ENCODE peak calls at places on chromosomes 7 and 10, in eight cellular contexts. F is HCT116, P is HepG2, A is upper lobe of left lung, I is GM23338, X is Panc1, W is K562, E is GM12878. S is an unnamed sample.

GRCh38 chr7:128869944-128870285 is 7.3 kb downstream of the ATP6V1F start:
- ATAC-seq in F (no peak), P (peak), A (no peak), X (peak), I (peak), E (peak), W (no peak), S (no peak)

GRCh38 chr10:86956841-86957448 is 470 bp downstream of the MMRN2 start:
- ATAC-seq in X (no peak), I (no peak), P (no peak), W (no peak), E (no peak), A (no peak), F (no peak), S (no peak)

GRCh38 chr7:80312139-80312661 is 177.6 kb downstream of the GNAI1 start:
- ATAC-seq in A (peak), W (no peak), E (no peak), P (peak), F (no peak), I (no peak), X (peak), S (peak)

GRCh38 chr10:51001587-51001986 is 72.7 kb upstream of the PRKG1 start:
- ATAC-seq in F (peak), P (peak), X (peak), A (no peak), W (peak), I (peak), E (peak), S (peak)

GRCh38 chr10:87670591-87670990 is 10.9 kb downstream of the PAPSS2 start:
- ATAC-seq in X (no peak), A (no peak), P (no peak), F (no peak), I (no peak), W (no peak), E (no peak), S (no peak)

GRCh38 chr7:33716581-33717477 is 188.5 kb upstream of the BMPER start:
- ATAC-seq in E (peak), W (peak), F (peak), X (no peak), A (no peak), I (peak), P (peak), S (no peak)

GRCh38 chr10:124093076-124093773 is at the start of gene CHST15:
- ATAC-seq in F (peak), E (peak), I (peak), A (peak), P (peak), X (peak), W (no peak), S (peak)

GRCh38 chr7:75663302-75663907 is 75.3 kb downstream of the HIP1 start:
- ATAC-seq in P (no peak), W (peak), E (peak), X (no peak), I (no peak), A (no peak), F (no peak), S (no peak)

GRCh38 chr10:88131561-88132139 is 268.2 kb downstream of the PTEN start:
- ATAC-seq in E (no peak), I (peak), X (peak), P (no peak), W (no peak), A (peak), F (no peak), S (no peak)

GRCh38 chr7:159144756-159145543 is at the start of gene VIPR2:
- ATAC-seq in E (no peak), A (no peak), F (no peak), P (no peak), I (peak), X (no peak), W (no peak), S (peak)

GRCh38 chr10:27413831-27414348 is 90.2 kb upstream of the RAB18 start:
- ATAC-seq in P (no peak), E (no peak), A (no peak), W (no peak), X (peak), I (peak), F (no peak), S (peak)

GRCh38 chr10:99358101-99358500 is 28.9 kb downstream of the CNNM1 start:
- ATAC-seq in E (no peak), P (peak), F (no peak), X (no peak), A (no peak), W (no peak), I (peak), S (no peak)

GRCh38 chr10:51950996-51951392 is 251.6 kb upstream of the CSTF2T start:
- ATAC-seq in I (no peak), X (no peak), W (no peak), E (no peak), F (no peak), A (no peak), P (no peak), S (no peak)

GRCh38 chr7:116948934-116949333 is 4.4 kb upstream of the ST7 start:
- ATAC-seq in I (no peak), A (peak), W (no peak), F (no peak), E (no peak), X (no peak), P (no peak), S (no peak)

GRCh38 chr10:113914936-113915335 is 60.5 kb downstream of the NHLRC2 start:
- ATAC-seq in I (no peak), E (no peak), A (peak), X (peak), F (no peak), W (no peak), P (no peak), S (no peak)

GRCh38 chr7:135102372-135102771 is 45.5 kb upstream of the TMEM140 start:
- ATAC-seq in A (no peak), F (no peak), E (peak), W (no peak), P (no peak), X (no peak), I (no peak), S (no peak)

GRCh38 chr7:531777-532176 is 12.1 kb upstream of the PDGFA start:
- ATAC-seq in E (peak), F (no peak), W (no peak), A (no peak), X (no peak), I (no peak), P (peak), S (no peak)

GRCh38 chr7:112238852-112239610 is 32.5 kb downstream of the ZNF277 start:
- ATAC-seq in P (peak), I (peak), X (peak), E (no peak), F (peak), A (no peak), W (no peak), S (no peak)

GRCh38 chr7:6380310-6381095 is 67.3 kb downstream of the DAGLB start:
- ATAC-seq in E (peak), I (no peak), X (no peak), A (no peak), P (no peak), F (no peak), W (no peak), S (peak)

GRCh38 chr7:43634384-43634783 is 51.5 kb downstream of the STK17A start:
- ATAC-seq in A (no peak), X (no peak), F (no peak), W (no peak), P (no peak), I (no peak), E (no peak), S (no peak)

GRCh38 chr7:43631559-43631958 is 48.7 kb downstream of the STK17A start:
- ATAC-seq in A (no peak), F (no peak), W (no peak), P (no peak), X (no peak), E (peak), I (no peak), S (no peak)

GRCh38 chr7:43639858-43640491 is 57.1 kb downstream of the STK17A start:
- ATAC-seq in F (no peak), X (no peak), I (no peak), A (peak), E (no peak), P (peak), W (no peak), S (peak)

GRCh38 chr7:43637114-43637806 is 54.4 kb downstream of the STK17A start:
- ATAC-seq in I (no peak), F (no peak), P (no peak), X (no peak), A (no peak), E (no peak), W (no peak), S (no peak)

DNA sequence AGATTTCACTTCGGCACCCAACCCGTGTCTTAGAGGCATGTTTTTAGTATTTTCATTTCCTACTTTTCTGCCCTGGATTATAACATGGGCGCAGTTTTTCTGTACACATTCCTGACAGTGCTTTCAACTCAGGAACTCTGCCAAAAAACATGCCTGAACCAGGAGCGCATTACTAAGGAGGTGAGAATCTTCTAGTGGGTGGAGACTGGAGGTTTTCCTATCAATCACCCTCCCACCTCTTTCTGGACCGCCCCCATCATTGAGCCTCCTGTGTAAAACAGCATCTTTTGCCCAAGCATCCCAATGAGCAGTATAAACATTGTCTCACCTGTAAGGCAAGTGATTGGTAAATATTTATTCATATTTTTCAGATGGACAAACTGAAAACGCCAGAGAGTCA is 53.2 kb downstream of the STK17A start:
- ATAC-seq in I (no peak), P (no peak), F (peak), X (no peak), E (no peak), A (peak), W (no peak), S (peak)
- TF ChIP-seq POLR2AphosphoS5 in I (no peak), P (no peak), F (no peak), X (no peak), E (no peak), A (no peak), W (no peak), S (no peak)

DNA sequence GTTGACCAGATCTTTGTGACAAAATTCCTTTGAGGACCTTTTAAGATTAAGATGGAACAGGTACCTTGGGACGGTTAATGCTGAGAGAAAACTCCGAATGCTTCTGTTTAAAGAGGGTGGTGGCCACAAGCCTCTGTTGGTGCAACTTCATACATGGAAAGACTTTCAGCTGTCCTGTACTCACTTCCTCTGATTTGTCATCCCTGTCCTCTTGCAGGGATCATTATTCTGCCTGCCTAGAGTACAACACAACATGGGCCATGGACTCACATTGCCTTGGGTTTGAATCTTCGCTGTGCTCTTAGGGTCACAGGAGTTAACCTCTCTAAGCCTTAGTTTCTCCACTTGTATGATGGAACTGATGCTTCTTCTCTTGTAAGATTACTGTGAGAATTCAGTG is 75.1 kb downstream of the ENTPD1 start:
- ATAC-seq in W (no peak), X (no peak), F (no peak), E (peak), P (no peak), A (no peak), I (no peak), S (no peak)
- TF ChIP-seq POLR2AphosphoS5 in W (no peak), X (no peak), F (no peak), E (no peak), P (no peak), A (no peak), I (no peak), S (no peak)

DNA sequence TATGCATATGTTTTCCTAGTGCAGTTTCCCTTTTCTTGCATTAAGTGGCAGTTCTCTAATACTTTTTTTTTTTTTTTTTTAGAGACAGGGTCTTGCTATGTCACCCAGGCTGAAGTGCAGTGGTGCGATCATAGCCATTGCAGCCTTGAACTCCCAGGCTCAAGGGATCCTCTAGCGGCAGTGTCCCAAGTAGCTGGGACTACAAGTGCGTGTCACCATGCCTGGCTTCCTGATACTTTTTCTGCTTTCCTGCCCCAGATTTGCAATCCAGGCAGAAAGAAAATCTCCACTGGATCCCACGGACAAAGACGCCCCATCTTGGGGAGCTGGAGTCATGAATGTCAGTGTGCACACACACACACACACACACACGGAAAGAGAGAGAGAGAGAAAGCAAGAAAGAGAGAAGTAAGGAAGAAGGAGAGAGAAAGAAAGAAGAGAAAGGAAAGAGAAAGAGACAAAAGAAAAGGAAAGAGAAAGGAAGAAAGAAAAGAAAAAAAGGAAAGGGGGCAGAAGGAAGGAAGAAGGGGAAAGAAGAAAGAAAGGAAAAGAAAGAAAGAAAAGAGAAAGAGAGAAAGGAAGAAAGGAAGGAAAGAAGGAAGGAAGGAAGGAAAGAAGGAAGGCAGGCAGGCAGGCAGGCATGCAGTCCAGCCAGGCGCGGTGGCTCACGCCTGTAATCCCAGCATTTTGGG is 37.5 kb upstream of the OCM2 start:
- ATAC-seq in A (no peak), P (peak), F (peak), I (no peak), W (peak), X (peak), E (no peak), S (no peak)
- TF ChIP-seq POLR2AphosphoS5 in A (no peak), P (no peak), F (no peak), I (no peak), W (no peak), X (no peak), E (no peak), S (no peak)

GRCh38 chr7:157292770-157293412 is 43.9 kb upstream of the DNAJB6 start:
- ATAC-seq in E (no peak), F (no peak), X (peak), W (peak), P (peak), A (no peak), I (peak), S (no peak)
- TF ChIP-seq POLR2AphosphoS5 in E (no peak), F (no peak), X (no peak), W (no peak), P (no peak), A (no peak), I (no peak), S (no peak)